ENCODE peak calls at places on chromosomes 12 and 14, in seven cellular contexts. G is type B pancreatic cell, U is esophagus squamous epithelium, R is heart right ventricle, K is right atrium auricular region, V is HCT116, D is transverse colon. Y is an unnamed sample.

GRCh38 chr14:61150851-61151250 is 130.3 kb downstream of the TMEM30B start:
- DNase-seq in G (no peak), U (no peak), R (no peak), K (no peak), V (no peak), D (no peak), Y (no peak)

GRCh38 chr12:4974217-4974616 is 64.5 kb downstream of the KCNA1 start:
- DNase-seq in G (no peak), U (no peak), R (no peak), K (no peak), V (no peak), D (no peak), Y (no peak)

GRCh38 chr12:109196332-109196731 is 79.9 kb downstream of the ACACB start:
- DNase-seq in G (no peak), U (no peak), R (no peak), K (no peak), V (no peak), D (no peak), Y (no peak)

GRCh38 chr12:79174656-79175055 is 310.1 kb downstream of the SYT1 start:
- DNase-seq in G (no peak), U (no peak), R (no peak), K (no peak), V (peak; percentile 42), D (no peak), Y (peak; percentile 20)

GRCh38 chr12:82781288-82782078 is 94.8 kb downstream of the TMTC2 start:
- DNase-seq in G (no peak), U (no peak), R (no peak), K (no peak), V (no peak), D (no peak), Y (no peak)

GRCh38 chr12:131672941-131673330 is 38.0 kb upstream of the SFSWAP start:
- DNase-seq in G (peak; percentile 58), U (no peak), R (no peak), K (no peak), V (no peak), D (no peak), Y (no peak)

GRCh38 chr12:51181558-51181957 is 8.6 kb upstream of the TFCP2 start:
- DNase-seq in G (no peak), U (no peak), R (no peak), K (no peak), V (no peak), D (no peak), Y (no peak)

GRCh38 chr12:122951406-122951805 is 14.9 kb downstream of the ABCB9 start:
- DNase-seq in G (no peak), U (no peak), R (no peak), K (no peak), V (peak; percentile 37), D (peak; percentile 74), Y (peak; percentile 68)

GRCh38 chr12:116498471-116498870 is 60.7 kb upstream of the MAP1LC3B2 start:
- DNase-seq in G (no peak), U (no peak), R (no peak), K (no peak), V (no peak), D (no peak), Y (no peak)

GRCh38 chr14:68662395-68662794 is 130.5 kb downstream of the ZFP36L1 start:
- DNase-seq in G (no peak), U (no peak), R (no peak), K (peak; percentile 36), V (no peak), D (no peak), Y (no peak)

GRCh38 chr14:51481643-51482042 is 170.1 kb upstream of the FRMD6 start:
- DNase-seq in G (no peak), U (no peak), R (no peak), K (no peak), V (no peak), D (no peak), Y (no peak)

GRCh38 chr12:25801621-25802243 is 156.8 kb upstream of the RASSF8 start:
- DNase-seq in G (no peak), U (no peak), R (no peak), K (no peak), V (no peak), D (no peak), Y (no peak)

GRCh38 chr12:18146375-18146774 is 56.4 kb upstream of the RERGL start:
- DNase-seq in G (no peak), U (no peak), R (no peak), K (no peak), V (no peak), D (no peak), Y (no peak)

GRCh38 chr12:70733385-70733784 is 96.2 kb upstream of the PTPRB start:
- DNase-seq in G (no peak), U (no peak), R (peak; percentile 32), K (no peak), V (peak; percentile 76), D (no peak), Y (peak; percentile 48)

GRCh38 chr12:45439039-45439438 is 223.1 kb downstream of the ANO6 start:
- DNase-seq in G (no peak), U (no peak), R (no peak), K (no peak), V (peak; percentile 8), D (no peak), Y (peak; percentile 47)

GRCh38 chr14:93032301-93032929 is 83.3 kb downstream of the ITPK1 start:
- DNase-seq in G (no peak), U (no peak), R (no peak), K (no peak), V (no peak), D (no peak), Y (peak; percentile 54)

GRCh38 chr12:126936181-126936851 is 1330.7 kb upstream of the TMEM132C start:
- DNase-seq in G (no peak), U (no peak), R (peak; percentile 62), K (no peak), V (peak; percentile 19), D (peak; percentile 33), Y (peak; percentile 38)

GRCh38 chr12:18753481-18754117 is 15.7 kb downstream of the CAPZA3 start:
- DNase-seq in G (no peak), U (no peak), R (peak; percentile 38), K (no peak), V (no peak), D (no peak), Y (no peak)

GRCh38 chr14:68412505-68413496 is 380.1 kb downstream of the ZFP36L1 start:
- DNase-seq in G (no peak), U (no peak), R (no peak), K (no peak), V (peak; percentile 53), D (no peak), Y (no peak)

GRCh38 chr12:15679146-15679545 is 110.0 kb downstream of the EPS8 start:
- DNase-seq in G (no peak), U (no peak), R (no peak), K (no peak), V (no peak), D (no peak), Y (no peak)

GRCh38 chr14:89399594-89400068 is 17.4 kb downstream of the FOXN3 start:
- DNase-seq in G (no peak), U (no peak), R (peak; percentile 38), K (no peak), V (no peak), D (no peak), Y (no peak)

GRCh38 chr14:76904100-76904739 is 78.0 kb downstream of the LRRC74A start:
- DNase-seq in G (no peak), U (no peak), R (peak; percentile 50), K (peak; percentile 83), V (no peak), D (peak; percentile 32), Y (no peak)

GRCh38 chr12:76569685-76570604 is 10.4 kb upstream of the OSBPL8 start:
- DNase-seq in G (no peak), U (no peak), R (no peak), K (no peak), V (no peak), D (no peak), Y (no peak)

GRCh38 chr14:35533357-35534129 is 421 bp upstream of the INSM2 start:
- DNase-seq in G (peak; percentile 89), U (no peak), R (peak; percentile 27), K (no peak), V (no peak), D (peak; percentile 67), Y (peak; percentile 87)
- TF ChIP-seq CTCF in G (no peak), U (no peak), R (no peak), K (no peak), V (no peak), D (no peak), Y (no peak)

DNA sequence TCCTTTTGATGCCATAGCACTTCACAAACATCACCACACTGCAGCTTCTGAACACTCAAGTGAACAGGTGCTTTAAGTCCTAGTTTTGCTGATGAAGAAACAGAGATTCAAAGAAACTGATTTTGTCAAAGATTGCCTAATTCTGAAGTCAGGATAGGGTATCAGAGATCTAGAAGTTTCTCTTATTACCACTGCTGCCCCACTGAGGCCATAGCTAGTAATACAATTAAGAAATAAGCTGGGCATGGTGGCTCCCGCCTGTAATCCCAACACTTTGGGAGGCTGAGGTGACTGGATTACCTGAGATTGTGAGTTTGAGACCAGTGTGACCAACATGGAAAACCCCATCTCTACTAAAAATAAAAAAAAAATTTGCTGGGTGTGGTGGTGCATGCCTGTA is 458.3 kb upstream of the SEL1L start:
- DNase-seq in G (no peak), U (no peak), R (no peak), K (no peak), V (no peak), D (no peak), Y (no peak)
- TF ChIP-seq CTCF in G (peak; percentile 46), U (no peak), R (peak; percentile 25), K (no peak), V (no peak), D (no peak), Y (no peak)

GRCh38 chr14:91835197-91835919 is 32.0 kb downstream of the TC2N start:
- DNase-seq in G (no peak), U (no peak), R (no peak), K (no peak), V (no peak), D (peak; percentile 37), Y (peak; percentile 25)

GRCh38 chr14:91831337-91831736 is 36.0 kb downstream of the TC2N start:
- DNase-seq in G (no peak), U (no peak), R (no peak), K (no peak), V (no peak), D (no peak), Y (no peak)

GRCh38 chr14:91837076-91837475 is 30.3 kb downstream of the TC2N start:
- DNase-seq in G (no peak), U (no peak), R (no peak), K (no peak), V (no peak), D (no peak), Y (no peak)

GRCh38 chr14:91835920-91836843 is 31.2 kb downstream of the TC2N start:
- DNase-seq in G (peak; percentile 80), U (no peak), R (peak; percentile 12), K (no peak), V (peak; percentile 56), D (peak; percentile 92), Y (peak; percentile 93)

DNA sequence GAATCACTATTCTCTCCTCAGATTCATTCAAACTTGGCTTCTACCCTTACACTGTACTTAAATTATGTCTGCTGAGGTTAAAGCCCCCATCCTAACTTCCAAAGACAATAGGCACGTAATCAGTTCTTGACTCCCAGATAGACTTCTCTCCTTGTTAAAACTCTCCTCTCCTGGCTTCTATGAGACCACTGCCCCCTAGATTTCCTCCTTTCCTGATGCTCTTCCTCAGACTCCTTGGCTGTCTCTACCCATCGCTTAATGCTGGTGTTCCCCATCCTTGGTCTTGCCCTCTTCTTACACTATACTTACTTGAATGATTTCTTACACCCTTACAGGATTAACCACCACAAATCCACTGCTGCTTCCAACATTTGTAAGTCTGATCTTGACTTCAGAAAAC is 32.8 kb downstream of the TC2N start:
- DNase-seq in G (no peak), U (no peak), R (no peak), K (no peak), V (no peak), D (no peak), Y (no peak)
- TF ChIP-seq CTCF in G (no peak), U (no peak), R (no peak), K (no peak), V (no peak), D (no peak), Y (no peak)

GRCh38 chr12:54370218-54370730 is 6.0 kb upstream of the GPR84 start:
- DNase-seq in G (peak; percentile 86), U (no peak), R (peak; percentile 70), K (peak; percentile 83), V (no peak), D (peak; percentile 79), Y (peak; percentile 94)
- TF ChIP-seq CTCF in G (peak; percentile 98), U (peak; percentile 93), R (peak; percentile 96), K (peak; percentile 93), V (peak; percentile 82), D (peak; percentile 87), Y (peak; percentile 98)